ENCODE peak calls at places on chromosomes 6 and 20, in ten cellular contexts. A, L, Z, G, S, I, E, Q, M and T are unnamed samples.

GRCh38 chr20:52219441-52219840 is 27.9 kb upstream of the ZFP64 start:
- ATAC-seq in A (no peak), L (no peak), Z (peak), G (no peak), S (no peak), I (no peak), E (no peak), Q (no peak), M (no peak), T (no peak)

GRCh38 chr6:106370639-106371038 is 10.1 kb downstream of the CRYBG1 start:
- ATAC-seq in A (no peak), L (no peak), Z (no peak), G (no peak), S (no peak), I (no peak), E (no peak), Q (no peak), M (no peak), T (no peak)

GRCh38 chr6:3159805-3160781 is 2.7 kb upstream of the TUBB2A start:
- ATAC-seq in A (peak), L (no peak), Z (peak), G (no peak), S (no peak), I (no peak), E (peak), Q (peak), M (peak), T (peak)

GRCh38 chr6:105799051-105799450 is 287.1 kb upstream of the PRDM1 start:
- ATAC-seq in A (peak), L (no peak), Z (no peak), G (peak), S (peak), I (no peak), E (no peak), Q (no peak), M (peak), T (no peak)

GRCh38 chr6:132614554-132614953 is 9.5 kb downstream of the TAAR2 start:
- ATAC-seq in A (no peak), L (peak), Z (no peak), G (no peak), S (no peak), I (peak), E (no peak), Q (no peak), M (no peak), T (no peak)

GRCh38 chr6:64081459-64081858 is 445.9 kb downstream of the PHF3 start:
- ATAC-seq in A (no peak), L (no peak), Z (no peak), G (peak), S (no peak), I (no peak), E (no peak), Q (no peak), M (no peak), T (no peak)

GRCh38 chr6:148758492-148758891 is 11.7 kb downstream of the UST start:
- ATAC-seq in A (peak), L (peak), Z (no peak), G (no peak), S (peak), I (peak), E (no peak), Q (peak), M (peak), T (peak)

GRCh38 chr6:35402136-35402855 is 49.8 kb upstream of the FANCE start:
- ATAC-seq in A (no peak), L (peak), Z (no peak), G (no peak), S (peak), I (no peak), E (no peak), Q (no peak), M (no peak), T (peak)

GRCh38 chr6:158780963-158781691 is 38.0 kb downstream of the EZR start:
- ATAC-seq in A (no peak), L (no peak), Z (no peak), G (no peak), S (no peak), I (no peak), E (no peak), Q (no peak), M (no peak), T (no peak)

GRCh38 chr6:134345780-134346179 is 27.9 kb upstream of the SGK1 start:
- ATAC-seq in A (peak), L (no peak), Z (no peak), G (no peak), S (no peak), I (no peak), E (no peak), Q (no peak), M (peak), T (no peak)